ENCODE peak calls at places on chromosomes 12 and 14, in ten cellular contexts. One of them, this sample, is unnamed.

GRCh38 chr12:16359512-16360491 is 12.4 kb downstream of the MGST1 start:
- DNase-seq in ascending aorta: no peak
- DNase-seq in heart right ventricle: peak; percentile 26
- DNase-seq in MM.1S: peak; percentile 61
- DNase-seq in left ventricle myocardium inferior: peak; percentile 46
- DNase-seq in hepatocyte: peak; percentile 68
- DNase-seq in testis: peak; percentile 89
- DNase-seq in neuronal stem cell: peak; percentile 50
- DNase-seq in H7: peak; percentile 22
- DNase-seq in HAP-1: no peak
- DNase-seq in this sample: peak; percentile 81

GRCh38 chr12:56333197-56333678 is 562 bp downstream of the PAN2 start:
- DNase-seq in ascending aorta: no peak
- DNase-seq in heart right ventricle: no peak
- DNase-seq in MM.1S: no peak
- DNase-seq in left ventricle myocardium inferior: no peak
- DNase-seq in hepatocyte: no peak
- DNase-seq in testis: no peak
- DNase-seq in neuronal stem cell: no peak
- DNase-seq in H7: peak; percentile 61
- DNase-seq in HAP-1: peak; percentile 17
- DNase-seq in this sample: no peak

GRCh38 chr14:24135834-24136683 is at the start of gene PSME1:
- DNase-seq in ascending aorta: peak; percentile 66
- DNase-seq in heart right ventricle: peak; percentile 93
- DNase-seq in MM.1S: peak; percentile 76
- DNase-seq in left ventricle myocardium inferior: peak; percentile 95
- DNase-seq in hepatocyte: peak; percentile 97
- DNase-seq in testis: peak; percentile 95
- DNase-seq in neuronal stem cell: peak; percentile 85
- DNase-seq in H7: peak; percentile 99
- DNase-seq in HAP-1: peak; percentile 81
- DNase-seq in this sample: peak; percentile 97

GRCh38 chr14:78987006-78987405 is 816.8 kb downstream of the NRXN3 start:
- DNase-seq in ascending aorta: no peak
- DNase-seq in heart right ventricle: no peak
- DNase-seq in MM.1S: no peak
- DNase-seq in left ventricle myocardium inferior: no peak
- DNase-seq in hepatocyte: no peak
- DNase-seq in testis: no peak
- DNase-seq in neuronal stem cell: no peak
- DNase-seq in H7: no peak
- DNase-seq in HAP-1: no peak
- DNase-seq in this sample: no peak

GRCh38 chr14:69247691-69248440 is 12.1 kb upstream of the GALNT16 start:
- DNase-seq in ascending aorta: no peak
- DNase-seq in heart right ventricle: no peak
- DNase-seq in MM.1S: no peak
- DNase-seq in left ventricle myocardium inferior: no peak
- DNase-seq in hepatocyte: no peak
- DNase-seq in testis: peak; percentile 81
- DNase-seq in neuronal stem cell: no peak
- DNase-seq in H7: no peak
- DNase-seq in HAP-1: no peak
- DNase-seq in this sample: no peak

GRCh38 chr12:99767809-99768208 is 120.3 kb downstream of the GARIN6 start:
- DNase-seq in ascending aorta: no peak
- DNase-seq in heart right ventricle: no peak
- DNase-seq in MM.1S: peak; percentile 43
- DNase-seq in left ventricle myocardium inferior: no peak
- DNase-seq in hepatocyte: peak; percentile 8
- DNase-seq in testis: no peak
- DNase-seq in neuronal stem cell: no peak
- DNase-seq in H7: no peak
- DNase-seq in HAP-1: no peak
- DNase-seq in this sample: no peak

GRCh38 chr12:130477701-130478100 is 140.0 kb downstream of the PIWIL1 start:
- DNase-seq in ascending aorta: no peak
- DNase-seq in heart right ventricle: no peak
- DNase-seq in MM.1S: no peak
- DNase-seq in left ventricle myocardium inferior: no peak
- DNase-seq in hepatocyte: no peak
- DNase-seq in testis: no peak
- DNase-seq in neuronal stem cell: no peak
- DNase-seq in H7: no peak
- DNase-seq in HAP-1: no peak
- DNase-seq in this sample: no peak

GRCh38 chr12:28555729-28556128 is 365.5 kb downstream of the CCDC91 start:
- DNase-seq in ascending aorta: no peak
- DNase-seq in heart right ventricle: no peak
- DNase-seq in MM.1S: no peak
- DNase-seq in left ventricle myocardium inferior: no peak
- DNase-seq in hepatocyte: no peak
- DNase-seq in testis: no peak
- DNase-seq in neuronal stem cell: no peak
- DNase-seq in H7: no peak
- DNase-seq in HAP-1: no peak
- DNase-seq in this sample: no peak

GRCh38 chr12:18431776-18432175 is 170.5 kb downstream of the PIK3C2G start:
- DNase-seq in ascending aorta: no peak
- DNase-seq in heart right ventricle: no peak
- DNase-seq in MM.1S: no peak
- DNase-seq in left ventricle myocardium inferior: no peak
- DNase-seq in hepatocyte: no peak
- DNase-seq in testis: no peak
- DNase-seq in neuronal stem cell: no peak
- DNase-seq in H7: no peak
- DNase-seq in HAP-1: no peak
- DNase-seq in this sample: no peak

GRCh38 chr12:100699209-100699608 is 95.4 kb upstream of the ANO4 start:
- DNase-seq in ascending aorta: no peak
- DNase-seq in heart right ventricle: no peak
- DNase-seq in MM.1S: peak; percentile 87
- DNase-seq in left ventricle myocardium inferior: no peak
- DNase-seq in hepatocyte: no peak
- DNase-seq in testis: no peak
- DNase-seq in neuronal stem cell: no peak
- DNase-seq in H7: no peak
- DNase-seq in HAP-1: no peak
- DNase-seq in this sample: no peak

GRCh38 chr12:46110220-46110700 is 119.9 kb upstream of the SCAF11 start:
- DNase-seq in ascending aorta: no peak
- DNase-seq in heart right ventricle: peak; percentile 19
- DNase-seq in MM.1S: no peak
- DNase-seq in left ventricle myocardium inferior: peak; percentile 39
- DNase-seq in hepatocyte: no peak
- DNase-seq in testis: no peak
- DNase-seq in neuronal stem cell: no peak
- DNase-seq in H7: no peak
- DNase-seq in HAP-1: no peak
- DNase-seq in this sample: peak; percentile 60

GRCh38 chr12:119929974-119930373 is 52.9 kb upstream of the CIT start:
- DNase-seq in ascending aorta: no peak
- DNase-seq in heart right ventricle: no peak
- DNase-seq in MM.1S: no peak
- DNase-seq in left ventricle myocardium inferior: no peak
- DNase-seq in hepatocyte: no peak
- DNase-seq in testis: no peak
- DNase-seq in neuronal stem cell: no peak
- DNase-seq in H7: no peak
- DNase-seq in HAP-1: no peak
- DNase-seq in this sample: no peak

GRCh38 chr12:121676190-121676589 is 6.7 kb upstream of the MORN3 start:
- DNase-seq in ascending aorta: no peak
- DNase-seq in heart right ventricle: no peak
- DNase-seq in MM.1S: no peak
- DNase-seq in left ventricle myocardium inferior: no peak
- DNase-seq in hepatocyte: no peak
- DNase-seq in testis: no peak
- DNase-seq in neuronal stem cell: no peak
- DNase-seq in H7: peak; percentile 56
- DNase-seq in HAP-1: no peak
- DNase-seq in this sample: no peak

GRCh38 chr12:104190151-104190550 is 25.4 kb upstream of the TXNRD1 start:
- DNase-seq in ascending aorta: no peak
- DNase-seq in heart right ventricle: no peak
- DNase-seq in MM.1S: no peak
- DNase-seq in left ventricle myocardium inferior: no peak
- DNase-seq in hepatocyte: no peak
- DNase-seq in testis: no peak
- DNase-seq in neuronal stem cell: no peak
- DNase-seq in H7: no peak
- DNase-seq in HAP-1: no peak
- DNase-seq in this sample: no peak

GRCh38 chr12:11584213-11584855 is 65.1 kb upstream of the ETV6 start:
- DNase-seq in ascending aorta: no peak
- DNase-seq in heart right ventricle: peak; percentile 6
- DNase-seq in MM.1S: no peak
- DNase-seq in left ventricle myocardium inferior: no peak
- DNase-seq in hepatocyte: no peak
- DNase-seq in testis: no peak
- DNase-seq in neuronal stem cell: no peak
- DNase-seq in H7: no peak
- DNase-seq in HAP-1: no peak
- DNase-seq in this sample: no peak

GRCh38 chr12:133192847-133193246 is 11.6 kb downstream of the ZNF268 start:
- DNase-seq in ascending aorta: no peak
- DNase-seq in heart right ventricle: no peak
- DNase-seq in MM.1S: no peak
- DNase-seq in left ventricle myocardium inferior: no peak
- DNase-seq in hepatocyte: no peak
- DNase-seq in testis: no peak
- DNase-seq in neuronal stem cell: no peak
- DNase-seq in H7: no peak
- DNase-seq in HAP-1: no peak
- DNase-seq in this sample: no peak
- H3K36me3 ChIP-seq in ascending aorta: peaks cover 89% of the 10 kb centered on the region
- H3K36me3 ChIP-seq in heart right ventricle: peaks cover 88% of the 10 kb centered on the region
- H3K36me3 ChIP-seq in MM.1S: no peaks in the 10 kb centered on the region
- H3K36me3 ChIP-seq in left ventricle myocardium inferior: peaks cover 95% of the 10 kb centered on the region
- H3K36me3 ChIP-seq in hepatocyte: peaks cover 43% of the 10 kb centered on the region
- H3K36me3 ChIP-seq in testis: peaks cover 4% of the 10 kb centered on the region
- H3K36me3 ChIP-seq in neuronal stem cell: peaks cover 58% of the 10 kb centered on the region
- H3K36me3 ChIP-seq in H7: peaks cover 45% of the 10 kb centered on the region
- H3K36me3 ChIP-seq in HAP-1: peaks cover 69% of the 10 kb centered on the region
- H3K36me3 ChIP-seq in this sample: peaks cover 67% of the 10 kb centered on the region

GRCh38 chr12:131740626-131741025 is 29.7 kb downstream of the SFSWAP start:
- DNase-seq in ascending aorta: no peak
- DNase-seq in heart right ventricle: no peak
- DNase-seq in MM.1S: no peak
- DNase-seq in left ventricle myocardium inferior: no peak
- DNase-seq in hepatocyte: no peak
- DNase-seq in testis: no peak
- DNase-seq in neuronal stem cell: no peak
- DNase-seq in H7: no peak
- DNase-seq in HAP-1: no peak
- DNase-seq in this sample: no peak
- H3K36me3 ChIP-seq in ascending aorta: peaks cover 58% of the 10 kb centered on the region
- H3K36me3 ChIP-seq in heart right ventricle: peaks cover 88% of the 10 kb centered on the region
- H3K36me3 ChIP-seq in MM.1S: no peaks in the 10 kb centered on the region
- H3K36me3 ChIP-seq in left ventricle myocardium inferior: peaks cover 73% of the 10 kb centered on the region
- H3K36me3 ChIP-seq in hepatocyte: no peaks in the 10 kb centered on the region
- H3K36me3 ChIP-seq in testis: no peaks in the 10 kb centered on the region
- H3K36me3 ChIP-seq in neuronal stem cell: peaks cover 40% of the 10 kb centered on the region
- H3K36me3 ChIP-seq in H7: peaks cover 26% of the 10 kb centered on the region
- H3K36me3 ChIP-seq in HAP-1: peaks cover 52% of the 10 kb centered on the region
- H3K36me3 ChIP-seq in this sample: no peaks in the 10 kb centered on the region

GRCh38 chr12:42552822-42553221 is 36.7 kb downstream of the PRICKLE1 start:
- DNase-seq in ascending aorta: no peak
- DNase-seq in heart right ventricle: no peak
- DNase-seq in MM.1S: no peak
- DNase-seq in left ventricle myocardium inferior: no peak
- DNase-seq in hepatocyte: no peak
- DNase-seq in testis: no peak
- DNase-seq in neuronal stem cell: no peak
- DNase-seq in H7: peak; percentile 33
- DNase-seq in HAP-1: no peak
- DNase-seq in this sample: no peak
- H3K36me3 ChIP-seq in ascending aorta: no peaks in the 10 kb centered on the region
- H3K36me3 ChIP-seq in heart right ventricle: peaks cover 16% of the 10 kb centered on the region
- H3K36me3 ChIP-seq in MM.1S: no peaks in the 10 kb centered on the region
- H3K36me3 ChIP-seq in left ventricle myocardium inferior: no peaks in the 10 kb centered on the region
- H3K36me3 ChIP-seq in hepatocyte: no peaks in the 10 kb centered on the region
- H3K36me3 ChIP-seq in testis: no peaks in the 10 kb centered on the region
- H3K36me3 ChIP-seq in neuronal stem cell: no peaks in the 10 kb centered on the region
- H3K36me3 ChIP-seq in H7: no peaks in the 10 kb centered on the region
- H3K36me3 ChIP-seq in HAP-1: peaks cover 5% of the 10 kb centered on the region
- H3K36me3 ChIP-seq in this sample: no peaks in the 10 kb centered on the region

DNA sequence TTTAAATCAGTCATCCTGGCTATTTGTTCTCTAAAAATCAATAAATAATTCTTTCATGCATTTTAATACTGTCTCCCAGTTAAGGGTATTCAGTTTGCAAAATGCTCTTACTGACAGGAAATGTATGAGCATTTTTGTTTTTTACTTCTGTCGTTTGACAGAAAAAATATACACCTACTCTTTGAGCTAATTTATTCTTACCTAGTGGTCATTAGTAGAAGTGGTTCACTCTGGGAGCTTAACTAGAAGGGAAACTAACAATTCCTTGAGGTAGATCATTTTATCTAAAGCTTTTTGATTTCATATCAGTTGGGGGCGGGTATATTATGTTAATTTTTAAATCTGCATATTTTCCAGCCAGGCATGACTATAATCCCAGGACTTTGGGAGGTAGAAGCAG is 33.8 kb upstream of the PAPLN start:
- DNase-seq in ascending aorta: no peak
- DNase-seq in heart right ventricle: no peak
- DNase-seq in MM.1S: no peak
- DNase-seq in left ventricle myocardium inferior: no peak
- DNase-seq in hepatocyte: no peak
- DNase-seq in testis: no peak
- DNase-seq in neuronal stem cell: no peak
- DNase-seq in H7: no peak
- DNase-seq in HAP-1: no peak
- DNase-seq in this sample: no peak
- H3K36me3 ChIP-seq in ascending aorta: peaks cover 54% of the 10 kb centered on the region
- H3K36me3 ChIP-seq in heart right ventricle: peaks cover 98% of the 10 kb centered on the region
- H3K36me3 ChIP-seq in MM.1S: no peaks in the 10 kb centered on the region
- H3K36me3 ChIP-seq in left ventricle myocardium inferior: peaks cover 79% of the 10 kb centered on the region
- H3K36me3 ChIP-seq in hepatocyte: no peaks in the 10 kb centered on the region
- H3K36me3 ChIP-seq in testis: no peaks in the 10 kb centered on the region
- H3K36me3 ChIP-seq in neuronal stem cell: peaks cover 20% of the 10 kb centered on the region
- H3K36me3 ChIP-seq in H7: peaks cover 13% of the 10 kb centered on the region
- H3K36me3 ChIP-seq in HAP-1: peaks cover 30% of the 10 kb centered on the region
- H3K36me3 ChIP-seq in this sample: peaks cover 12% of the 10 kb centered on the region

GRCh38 chr12:54277823-54278276 is 2.1 kb downstream of the CBX5 start:
- DNase-seq in ascending aorta: no peak
- DNase-seq in heart right ventricle: no peak
- DNase-seq in MM.1S: no peak
- DNase-seq in left ventricle myocardium inferior: no peak
- DNase-seq in hepatocyte: no peak
- DNase-seq in testis: no peak
- DNase-seq in neuronal stem cell: no peak
- DNase-seq in H7: no peak
- DNase-seq in HAP-1: no peak
- DNase-seq in this sample: no peak
- H3K36me3 ChIP-seq in ascending aorta: peaks cover 8% of the 10 kb centered on the region
- H3K36me3 ChIP-seq in heart right ventricle: peaks cover 29% of the 10 kb centered on the region
- H3K36me3 ChIP-seq in MM.1S: peaks cover 9% of the 10 kb centered on the region
- H3K36me3 ChIP-seq in left ventricle myocardium inferior: peaks cover 28% of the 10 kb centered on the region
- H3K36me3 ChIP-seq in hepatocyte: no peaks in the 10 kb centered on the region
- H3K36me3 ChIP-seq in testis: no peaks in the 10 kb centered on the region
- H3K36me3 ChIP-seq in neuronal stem cell: peaks cover 16% of the 10 kb centered on the region
- H3K36me3 ChIP-seq in H7: peaks cover 25% of the 10 kb centered on the region
- H3K36me3 ChIP-seq in HAP-1: peaks cover 51% of the 10 kb centered on the region
- H3K36me3 ChIP-seq in this sample: peaks cover 3% of the 10 kb centered on the region

GRCh38 chr12:71704920-71705319 is 19.0 kb downstream of the TMEM19 start:
- DNase-seq in ascending aorta: no peak
- DNase-seq in heart right ventricle: no peak
- DNase-seq in MM.1S: no peak
- DNase-seq in left ventricle myocardium inferior: no peak
- DNase-seq in hepatocyte: no peak
- DNase-seq in testis: no peak
- DNase-seq in neuronal stem cell: no peak
- DNase-seq in H7: no peak
- DNase-seq in HAP-1: no peak
- DNase-seq in this sample: no peak
- H3K36me3 ChIP-seq in ascending aorta: peaks cover 6% of the 10 kb centered on the region
- H3K36me3 ChIP-seq in heart right ventricle: peaks cover 62% of the 10 kb centered on the region
- H3K36me3 ChIP-seq in MM.1S: peaks cover 4% of the 10 kb centered on the region
- H3K36me3 ChIP-seq in left ventricle myocardium inferior: peaks cover 43% of the 10 kb centered on the region
- H3K36me3 ChIP-seq in hepatocyte: no peaks in the 10 kb centered on the region
- H3K36me3 ChIP-seq in testis: no peaks in the 10 kb centered on the region
- H3K36me3 ChIP-seq in neuronal stem cell: no peaks in the 10 kb centered on the region
- H3K36me3 ChIP-seq in H7: no peaks in the 10 kb centered on the region
- H3K36me3 ChIP-seq in HAP-1: no peaks in the 10 kb centered on the region
- H3K36me3 ChIP-seq in this sample: no peaks in the 10 kb centered on the region

This sample was measured in mucosa of descending colon.